ENCODE peak calls at places on chromosome 17, in nine cellular contexts. Z, W, I, B, N, P, F, M and X are unnamed samples.

GRCh38 chr17:49454050-49454449 is 39.4 kb upstream of the PHB1 start:
- DNase-seq in M (peak), W (no peak), F (peak), I (no peak), Z (peak), P (peak), B (peak), N (peak), X (no peak)

GRCh38 chr17:73030501-73030911 is 62.0 kb downstream of the SLC39A11 start:
- DNase-seq in I (no peak), W (no peak), B (no peak), F (peak), Z (peak), N (no peak), M (no peak), P (no peak), X (no peak)

GRCh38 chr17:49984283-49984682 is 10.7 kb downstream of the DLX3 start:
- DNase-seq in M (no peak), Z (no peak), I (no peak), W (no peak), F (no peak), B (no peak), N (no peak), P (no peak), X (no peak)

GRCh38 chr17:48121921-48122650 is 14.5 kb downstream of the SNX11 start:
- DNase-seq in B (peak), Z (no peak), W (no peak), M (no peak), P (no peak), N (no peak), I (no peak), F (no peak), X (no peak)

GRCh38 chr17:49216953-49217650 is 6.6 kb downstream of the ABI3 start:
- DNase-seq in M (no peak), B (no peak), W (no peak), Z (no peak), P (no peak), N (no peak), I (no peak), F (no peak), X (no peak)

GRCh38 chr17:71764507-71764906 is 356.3 kb upstream of the SOX9 start:
- DNase-seq in I (no peak), M (peak), N (peak), F (no peak), W (peak), P (peak), Z (no peak), B (no peak), X (no peak)

GRCh38 chr17:78896834-78897638 is 6.0 kb downstream of the CEP295NL start:
- DNase-seq in N (no peak), I (no peak), M (no peak), Z (no peak), W (no peak), B (no peak), F (no peak), P (no peak), X (no peak)

GRCh38 chr17:64781810-64782555 is 119.9 kb upstream of the SMURF2 start:
- DNase-seq in N (no peak), I (no peak), P (no peak), M (no peak), W (no peak), F (no peak), Z (no peak), B (no peak), X (no peak)

GRCh38 chr17:44199553-44200477 is at the start of gene ATXN7L3:
- DNase-seq in W (peak), M (peak), F (peak), P (peak), I (peak), Z (peak), N (peak), B (peak), X (peak)

GRCh38 chr17:13374203-13375143 is 227.3 kb downstream of the HS3ST3A1 start:
- DNase-seq in Z (no peak), I (no peak), B (no peak), N (no peak), P (peak), W (no peak), M (no peak), F (peak), X (no peak)

GRCh38 chr17:65359016-65359415 is 202.4 kb downstream of the AXIN2 start:
- DNase-seq in W (no peak), P (peak), B (no peak), Z (peak), N (peak), M (no peak), F (peak), I (peak), X (no peak)

GRCh38 chr17:82644148-82644547 is 4.1 kb downstream of the WDR45B start:
- DNase-seq in N (no peak), W (no peak), M (no peak), P (no peak), Z (no peak), F (no peak), I (no peak), B (no peak), X (no peak)

GRCh38 chr17:33990943-33991706 is 264.0 kb upstream of the CCL2 start:
- DNase-seq in M (no peak), B (no peak), N (no peak), Z (peak), P (no peak), W (no peak), F (no peak), I (no peak), X (no peak)

GRCh38 chr17:17537311-17538099 is 41.3 kb upstream of the RASD1 start:
- DNase-seq in I (no peak), W (no peak), P (no peak), M (no peak), F (no peak), N (no peak), Z (no peak), B (no peak), X (no peak)

GRCh38 chr17:67506966-67507365 is 129.9 kb downstream of the PITPNC1 start:
- DNase-seq in I (peak), B (no peak), W (no peak), F (peak), M (no peak), N (no peak), P (peak), Z (no peak), X (no peak)

GRCh38 chr17:41413353-41413752 is 11.0 kb downstream of the KRT37 start:
- DNase-seq in B (no peak), M (no peak), I (no peak), W (peak), Z (no peak), F (peak), P (peak), N (no peak), X (no peak)

GRCh38 chr17:63350364-63350763 is 95.7 kb downstream of the CYB561 start:
- DNase-seq in F (no peak), P (no peak), Z (no peak), W (no peak), I (no peak), B (no peak), M (no peak), N (no peak), X (no peak)

GRCh38 chr17:68753985-68754769 is 153.0 kb upstream of the FAM20A start:
- DNase-seq in I (no peak), W (no peak), M (no peak), P (no peak), B (no peak), Z (no peak), F (no peak), N (no peak), X (no peak)

GRCh38 chr17:27494192-27495091 is 38.2 kb downstream of the KSR1 start:
- DNase-seq in I (no peak), N (peak), W (no peak), Z (peak), P (peak), M (no peak), B (peak), F (peak), X (no peak)

GRCh38 chr17:45756266-45756989 is 27.7 kb upstream of the CRHR1 start:
- DNase-seq in M (no peak), B (no peak), N (no peak), I (no peak), F (no peak), P (no peak), W (no peak), Z (no peak), X (peak)

GRCh38 chr17:49687878-49688491 is 10.1 kb upstream of the SPOP start:
- DNase-seq in M (no peak), P (no peak), B (no peak), F (peak), W (no peak), N (no peak), Z (no peak), I (peak), X (no peak)

GRCh38 chr17:3679186-3680126 is 10.8 kb downstream of the EMC6 start:
- DNase-seq in W (no peak), Z (no peak), N (no peak), P (no peak), F (no peak), M (no peak), I (no peak), B (no peak), X (no peak)

GRCh38 chr17:43908111-43908721 is 880 bp upstream of the MPP2 start:
- DNase-seq in N (peak), F (peak), Z (peak), P (peak), I (peak), B (peak), M (peak), W (peak), X (no peak)

GRCh38 chr17:19302791-19303233 is 59.7 kb downstream of the B9D1 start:
- DNase-seq in B (no peak), F (no peak), M (no peak), N (no peak), I (no peak), Z (no peak), W (no peak), P (no peak), X (no peak)

GRCh38 chr17:19867654-19868395 is at the start of gene ULK2:
- DNase-seq in I (peak), W (peak), N (peak), B (peak), P (peak), M (peak), F (peak), Z (peak), X (peak)

GRCh38 chr17:37519241-37519985 is 29.7 kb downstream of the DUSP14 start:
- DNase-seq in Z (peak), N (no peak), P (peak), F (peak), B (no peak), I (peak), M (no peak), W (no peak), X (no peak)

GRCh38 chr17:76537578-76538280 is at the start of gene CYGB:
- DNase-seq in F (no peak), N (no peak), W (no peak), Z (no peak), M (no peak), P (peak), B (no peak), I (peak), X (no peak)

GRCh38 chr17:80725532-80725931 is 180.9 kb downstream of the RPTOR start:
- DNase-seq in F (no peak), B (no peak), W (no peak), M (no peak), N (no peak), Z (no peak), I (peak), P (no peak), X (no peak)

GRCh38 chr17:5078106-5079028 is at the start of gene ZFP3:
- DNase-seq in P (peak), M (no peak), Z (peak), B (peak), I (peak), N (no peak), W (peak), F (peak), X (peak)

GRCh38 chr17:74766413-74766812 is 9.7 kb downstream of the NAT9 start:
- DNase-seq in M (no peak), B (no peak), W (no peak), Z (no peak), F (no peak), I (no peak), N (no peak), P (no peak), X (no peak)

GRCh38 chr17:15180121-15180561 is 85.0 kb downstream of the PMP22 start:
- DNase-seq in I (no peak), W (peak), F (no peak), P (no peak), M (no peak), N (no peak), B (no peak), Z (no peak), X (no peak)

GRCh38 chr17:33686171-33686570 is 393.1 kb upstream of the ASIC2 start:
- DNase-seq in B (no peak), F (no peak), I (no peak), P (no peak), M (peak), W (no peak), Z (peak), N (no peak), X (peak)

GRCh38 chr17:36778458-36778857 is 158.8 kb upstream of the LHX1 start:
- DNase-seq in I (no peak), Z (peak), W (no peak), B (no peak), F (no peak), M (no peak), P (no peak), N (no peak), X (no peak)

GRCh38 chr17:76130473-76130872 is 10.6 kb downstream of the FOXJ1 start:
- DNase-seq in F (no peak), N (no peak), P (no peak), M (no peak), I (no peak), Z (no peak), B (no peak), W (no peak), X (no peak)